ENCODE peak calls at places on chromosomes 12 and 14, in seven cellular contexts. F is astrocyte of the cerebellum, T is heart right ventricle, W is pancreas, C is GM23338, S is heart left ventricle, N is breast epithelium. J is an unnamed sample.

GRCh38 chr12:127070512-127071157 is 1196.3 kb upstream of the TMEM132C start:
- DNase-seq in W (no peak), C (no peak), S (no peak), F (no peak), T (no peak), N (no peak), J (no peak)

GRCh38 chr12:70557583-70558263 is 79.5 kb downstream of the PTPRB start:
- DNase-seq in W (no peak), T (no peak), N (no peak), F (no peak), S (no peak), C (no peak), J (no peak)

GRCh38 chr12:98894412-98895085 is 249.5 kb downstream of the APAF1 start:
- DNase-seq in C (peak; percentile 74), F (no peak), N (no peak), T (no peak), W (peak; percentile 55), S (no peak), J (no peak)

GRCh38 chr14:98754343-98755025 is 517.5 kb downstream of the BCL11B start:
- DNase-seq in S (no peak), C (no peak), F (peak; percentile 20), N (no peak), T (no peak), W (no peak), J (no peak)

GRCh38 chr12:94768398-94769039 is 118.2 kb upstream of the TMCC3 start:
- DNase-seq in N (no peak), T (no peak), C (no peak), F (no peak), S (no peak), W (no peak), J (no peak)

GRCh38 chr14:80116157-80116556 is 95.1 kb downstream of the DIO2 start:
- DNase-seq in W (no peak), T (no peak), S (no peak), F (no peak), N (no peak), C (no peak), J (no peak)

GRCh38 chr12:24743891-24744793 is 204.8 kb downstream of the BCAT1 start:
- DNase-seq in S (no peak), T (no peak), C (no peak), F (no peak), N (no peak), W (no peak), J (no peak)

GRCh38 chr14:54169254-54169924 is 212.8 kb upstream of the BMP4 start:
- DNase-seq in C (no peak), W (no peak), S (no peak), N (no peak), T (no peak), F (no peak), J (no peak)

GRCh38 chr14:49971156-49972141 is 78.6 kb downstream of the ARF6 start:
- DNase-seq in N (no peak), W (no peak), F (no peak), T (no peak), C (no peak), S (no peak), J (no peak)

GRCh38 chr12:75908961-75909699 is 122.4 kb downstream of the PHLDA1 start:
- DNase-seq in S (peak; percentile 86), C (no peak), W (no peak), F (peak; percentile 76), T (peak; percentile 85), N (peak; percentile 58), J (no peak)

GRCh38 chr12:41509655-41510054 is 321.5 kb downstream of the PDZRN4 start:
- DNase-seq in W (no peak), C (no peak), T (no peak), N (no peak), F (no peak), S (no peak), J (no peak)

GRCh38 chr12:67531051-67531450 is 117.5 kb upstream of the DYRK2 start:
- DNase-seq in T (no peak), C (no peak), S (no peak), W (no peak), N (no peak), F (no peak), J (no peak)

GRCh38 chr12:16155938-16156337 is 121.5 kb downstream of the SLC15A5 start:
- DNase-seq in F (no peak), W (no peak), N (no peak), S (no peak), T (no peak), C (no peak), J (no peak)

GRCh38 chr12:53751336-53752191 is at the start of gene CISTR:
- DNase-seq in C (peak; percentile 80), N (no peak), W (peak; percentile 72), S (no peak), T (peak; percentile 27), F (no peak), J (no peak)

GRCh38 chr14:24806061-24806678 is 172.2 kb upstream of the GZMB start:
- DNase-seq in S (peak; percentile 69), T (peak; percentile 69), N (peak; percentile 72), W (peak; percentile 84), C (peak; percentile 92), F (peak; percentile 34), J (no peak)

GRCh38 chr14:95227279-95227860 is 70.0 kb upstream of the DICER1 start:
- DNase-seq in F (peak; percentile 56), N (peak; percentile 66), S (no peak), C (peak; percentile 17), W (peak; percentile 79), T (no peak), J (peak; percentile 59)

GRCh38 chr12:32568241-32568640 is 110.9 kb upstream of the DNM1L start:
- DNase-seq in S (no peak), N (no peak), T (no peak), W (no peak), C (no peak), F (peak; percentile 76), J (no peak)

GRCh38 chr12:99334737-99335136 is 312.8 kb upstream of the GARIN6 start:
- DNase-seq in C (no peak), W (no peak), N (no peak), T (no peak), F (no peak), S (no peak), J (no peak)

GRCh38 chr14:75982724-75983358 is 1.0 kb upstream of the TGFB3 start:
- DNase-seq in W (peak; percentile 88), T (peak; percentile 81), F (no peak), C (no peak), S (peak; percentile 85), N (peak; percentile 58), J (peak; percentile 89)

GRCh38 chr14:44463386-44464004 is 43.6 kb downstream of the FSCB start:
- DNase-seq in W (no peak), S (no peak), C (no peak), N (no peak), F (no peak), T (no peak), J (no peak)

GRCh38 chr14:73047808-73048207 is 10.5 kb upstream of the RBM25 start:
- DNase-seq in T (no peak), C (no peak), N (no peak), W (no peak), F (no peak), S (no peak), J (no peak)

GRCh38 chr14:20469890-20470858 is 968 bp downstream of the PNP start:
- DNase-seq in F (no peak), S (peak; percentile 49), N (no peak), C (peak; percentile 48), T (peak; percentile 31), W (no peak), J (peak; percentile 78)

GRCh38 chr14:20472566-20473206 is 3.5 kb downstream of the PNP start:
- DNase-seq in S (no peak), W (no peak), N (no peak), T (no peak), C (no peak), F (no peak), J (no peak)

GRCh38 chr14:20468773-20469241 is 399 bp upstream of the PNP start:
- DNase-seq in T (no peak), S (no peak), F (no peak), W (no peak), N (no peak), C (peak; percentile 38), J (no peak)

GRCh38 chr14:20469242-20469889 is at the start of gene PNP:
- DNase-seq in T (peak; percentile 86), C (peak; percentile 97), N (peak; percentile 80), S (peak; percentile 92), W (peak; percentile 91), F (peak; percentile 60), J (peak; percentile 93)
- TF ChIP-seq CTCF in T (no peak), C (no peak), N (no peak), S (no peak), W (no peak), F (no peak), J (no peak)

DNA sequence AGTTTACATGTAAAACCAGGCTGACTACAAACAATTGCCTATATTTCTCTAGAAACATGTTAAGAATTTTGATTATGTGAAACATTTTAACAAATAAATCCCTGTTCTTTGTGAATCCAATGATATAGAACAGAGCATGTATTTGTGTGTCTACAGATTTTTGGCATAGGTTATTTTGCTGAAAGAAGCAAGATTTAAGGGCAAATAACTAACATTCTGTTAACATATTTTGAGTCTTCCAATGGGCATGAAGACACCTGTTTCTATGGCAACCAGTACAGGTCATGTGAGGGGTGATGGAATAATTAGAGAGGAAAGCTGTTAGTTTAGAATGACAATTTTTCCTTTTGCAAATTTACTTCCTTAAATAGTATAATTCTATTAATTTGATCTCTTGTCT is 8.8 kb downstream of the ART4 start:
- DNase-seq in F (no peak), N (no peak), W (no peak), S (no peak), T (no peak), C (no peak), J (no peak)
- H3K4me3 ChIP-seq in F (no peak overlapping the region), N (no peak overlapping the region), W (no peak overlapping the region), S (no peak overlapping the region), T (no peak overlapping the region), C (no peak overlapping the region), J (no peak overlapping the region)

DNA sequence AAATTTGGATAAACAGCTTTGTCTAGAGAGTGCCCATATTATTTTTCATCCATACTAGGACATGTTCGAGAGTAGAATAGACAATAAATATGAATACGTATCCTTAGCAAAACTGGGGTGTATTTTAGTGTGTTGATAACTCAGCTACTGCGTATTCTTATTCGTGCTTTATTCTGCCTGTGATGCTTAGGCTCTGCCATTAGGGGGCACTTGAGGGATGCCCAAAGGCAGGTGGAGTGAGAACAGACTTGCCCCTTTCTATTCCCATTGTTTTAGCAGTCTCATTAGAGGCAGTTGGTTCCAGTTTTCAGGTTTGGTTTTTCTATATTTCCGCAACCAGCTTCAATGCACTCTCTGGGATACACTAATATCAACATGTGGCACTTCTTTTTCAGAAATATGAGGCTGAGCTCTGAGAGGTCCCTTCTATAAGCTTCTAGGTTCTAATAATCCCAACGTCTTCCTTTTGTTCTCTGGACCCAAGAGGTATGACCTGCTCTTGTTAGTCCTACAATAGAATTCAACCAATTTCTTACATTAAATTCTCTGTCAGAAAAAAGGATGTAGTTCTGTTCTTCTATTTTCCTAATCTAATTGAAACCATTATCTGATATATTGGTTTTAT is 985.7 kb upstream of the FBXO33 start:
- DNase-seq in F (no peak), C (peak; percentile 82), N (no peak), W (no peak), S (no peak), T (no peak), J (no peak)
- TF ChIP-seq CTCF in F (peak; percentile 52), C (peak; percentile 95), N (peak; percentile 26), W (peak; percentile 28), S (peak; percentile 37), T (peak; percentile 61), J (no peak)

DNA sequence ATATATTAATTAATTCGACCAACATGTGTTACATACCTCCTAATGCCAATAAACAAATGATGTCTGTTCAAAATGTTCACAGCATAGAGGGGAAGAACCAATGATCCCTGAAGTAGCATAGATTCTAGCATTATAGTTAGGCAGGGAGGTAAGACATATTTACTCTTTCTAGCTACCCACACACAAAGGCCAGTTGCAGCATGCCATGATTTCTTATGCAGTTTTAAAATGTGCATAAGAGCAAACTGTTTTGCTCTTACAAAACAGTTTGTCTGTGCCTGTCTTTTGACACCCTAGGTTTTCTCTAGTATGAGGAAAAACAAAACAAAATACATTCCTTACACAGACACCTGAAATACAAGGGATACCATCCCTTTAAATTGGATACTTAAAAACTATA is 61.9 kb downstream of the SLC16A7 start:
- DNase-seq in T (no peak), W (no peak), N (no peak), F (no peak), S (no peak), C (no peak), J (no peak)
- H3K4me3 ChIP-seq in T (no peak overlapping the region), W (no peak overlapping the region), N (no peak overlapping the region), F (no peak overlapping the region), S (no peak overlapping the region), C (no peak overlapping the region), J (no peak overlapping the region)

J was measured in coronary artery.